ENCODE peak calls at places on chromosomes 5 and 9, in eight cellular contexts. E is heart right ventricle, F is foreskin fibroblast, T is epithelial cell of esophagus, G is hepatocyte, L is astrocyte of the spinal cord, K is astrocyte, V is OCI-LY7. H is an unnamed sample.

GRCh38 chr9:125994066-125994943 is 247.1 kb downstream of the PBX3 start:
- DNase-seq in E (no peak), F (no peak), T (no peak), G (no peak), L (no peak), K (no peak), V (no peak), H (no peak)

GRCh38 chr5:64417390-64417789 is 88.4 kb upstream of the RGS7BP start:
- DNase-seq in E (no peak), F (no peak), T (no peak), G (no peak), L (no peak), K (no peak), V (no peak), H (peak)

GRCh38 chr9:121550569-121551512 is 51.2 kb upstream of the GGTA1 start:
- DNase-seq in E (peak), F (peak), T (peak), G (peak), L (peak), K (no peak), V (peak), H (peak)

GRCh38 chr9:91144782-91145181 is 216.9 kb downstream of the AUH start:
- DNase-seq in E (no peak), F (peak), T (no peak), G (no peak), L (peak), K (peak), V (no peak), H (no peak)

GRCh38 chr9:10875752-10876151 is 262.9 kb upstream of the PTPRD start:
- DNase-seq in E (no peak), F (no peak), T (peak), G (no peak), L (peak), K (no peak), V (no peak), H (peak)

GRCh38 chr9:128788445-128788844 is 1.4 kb downstream of the TBC1D13 start:
- DNase-seq in E (no peak), F (no peak), T (no peak), G (no peak), L (no peak), K (no peak), V (no peak), H (no peak)

GRCh38 chr5:16588434-16589214 is 28.2 kb downstream of the RETREG1 start:
- DNase-seq in E (no peak), F (no peak), T (no peak), G (peak), L (no peak), K (no peak), V (no peak), H (no peak)

GRCh38 chr9:14547245-14548060 is 145.8 kb downstream of the ZDHHC21 start:
- DNase-seq in E (no peak), F (no peak), T (no peak), G (no peak), L (no peak), K (no peak), V (no peak), H (no peak)

GRCh38 chr9:4192450-4192849 is 107.4 kb downstream of the GLIS3 start:
- DNase-seq in E (no peak), F (no peak), T (no peak), G (no peak), L (no peak), K (peak), V (no peak), H (peak)

GRCh38 chr5:123035320-123035949 is 1.1 kb downstream of the PPIC start:
- DNase-seq in E (peak), F (peak), T (peak), G (peak), L (peak), K (peak), V (no peak), H (peak)

GRCh38 chr5:10374032-10374431 is 20.5 kb downstream of the MARCHF6 start:
- DNase-seq in E (no peak), F (no peak), T (no peak), G (no peak), L (no peak), K (peak), V (no peak), H (no peak)

GRCh38 chr5:54547711-54548250 is 30.2 kb downstream of the SNX18 start:
- DNase-seq in E (peak), F (peak), T (peak), G (peak), L (peak), K (peak), V (no peak), H (peak)

GRCh38 chr9:87531370-87532295 is 34.0 kb downstream of the DAPK1 start:
- DNase-seq in E (no peak), F (no peak), T (no peak), G (no peak), L (no peak), K (no peak), V (no peak), H (no peak)

GRCh38 chr5:181133083-181133482 is 2.1 kb upstream of the OR2V1 start:
- DNase-seq in E (no peak), F (no peak), T (no peak), G (no peak), L (no peak), K (no peak), V (no peak), H (no peak)

GRCh38 chr9:14349141-14349817 is 35.3 kb upstream of the NFIB start:
- DNase-seq in E (peak), F (no peak), T (no peak), G (no peak), L (peak), K (no peak), V (no peak), H (no peak)

GRCh38 chr5:175022286-175022685 is 297.9 kb downstream of the MSX2 start:
- DNase-seq in E (no peak), F (no peak), T (no peak), G (no peak), L (no peak), K (no peak), V (no peak), H (no peak)

GRCh38 chr5:172747471-172747870 is 23.5 kb downstream of the DUSP1 start:
- DNase-seq in E (no peak), F (no peak), T (peak), G (no peak), L (no peak), K (no peak), V (no peak), H (no peak)

GRCh38 chr5:172745406-172745805 is 25.6 kb downstream of the DUSP1 start:
- DNase-seq in E (no peak), F (no peak), T (no peak), G (no peak), L (no peak), K (no peak), V (no peak), H (no peak)

GRCh38 chr5:172744106-172745104 is 26.6 kb downstream of the DUSP1 start:
- DNase-seq in E (no peak), F (no peak), T (peak), G (no peak), L (no peak), K (no peak), V (no peak), H (peak)

GRCh38 chr5:172746725-172747124 is 24.3 kb downstream of the DUSP1 start:
- DNase-seq in E (no peak), F (no peak), T (no peak), G (no peak), L (no peak), K (no peak), V (no peak), H (no peak)

DNA sequence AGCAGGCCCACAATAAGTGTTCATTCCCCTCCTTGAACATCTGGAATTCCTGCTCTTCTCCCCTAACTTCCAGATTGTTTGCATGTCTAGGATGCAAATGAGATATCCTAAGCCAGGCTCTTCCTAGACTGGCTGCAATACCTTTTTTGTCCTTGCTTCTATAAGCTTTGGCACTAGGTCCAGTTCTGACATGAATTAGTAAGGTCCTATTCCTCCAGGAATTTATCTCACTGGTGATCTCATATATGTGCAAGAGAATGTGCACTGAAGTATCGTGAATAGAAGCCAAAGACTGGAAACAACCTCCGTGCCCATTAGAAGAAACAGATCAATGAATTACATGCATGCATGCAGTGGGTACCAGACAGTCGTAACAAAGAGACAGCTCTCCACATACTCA is 25.2 kb downstream of the DUSP1 start:
- DNase-seq in E (no peak), F (no peak), T (peak), G (no peak), L (no peak), K (no peak), V (no peak), H (peak)
- TF ChIP-seq CTCF in E (no peak), F (no peak), T (no peak), G (no peak), L (no peak), K (no peak), V (no peak), H (no peak)

GRCh38 chr5:33855396-33855795 is 36.4 kb downstream of the ADAMTS12 start:
- DNase-seq in E (no peak), F (no peak), T (no peak), G (no peak), L (no peak), K (no peak), V (no peak), H (no peak)
- TF ChIP-seq CTCF in E (no peak), F (no peak), T (no peak), G (no peak), L (no peak), K (no peak), V (no peak), H (no peak)

GRCh38 chr5:170206958-170207357 is 25.8 kb upstream of the C5orf58 start:
- DNase-seq in E (no peak), F (no peak), T (no peak), G (no peak), L (no peak), K (no peak), V (no peak), H (no peak)

GRCh38 chr5:170216262-170216864 is 16.4 kb upstream of the C5orf58 start:
- DNase-seq in E (peak), F (peak), T (peak), G (peak), L (peak), K (peak), V (peak), H (peak)

GRCh38 chr5:170211575-170212334 is 21.0 kb upstream of the C5orf58 start:
- DNase-seq in E (no peak), F (no peak), T (peak), G (no peak), L (no peak), K (no peak), V (no peak), H (peak)
- TF ChIP-seq CTCF in E (no peak), F (no peak), T (no peak), G (no peak), L (no peak), K (no peak), V (no peak), H (no peak)

DNA sequence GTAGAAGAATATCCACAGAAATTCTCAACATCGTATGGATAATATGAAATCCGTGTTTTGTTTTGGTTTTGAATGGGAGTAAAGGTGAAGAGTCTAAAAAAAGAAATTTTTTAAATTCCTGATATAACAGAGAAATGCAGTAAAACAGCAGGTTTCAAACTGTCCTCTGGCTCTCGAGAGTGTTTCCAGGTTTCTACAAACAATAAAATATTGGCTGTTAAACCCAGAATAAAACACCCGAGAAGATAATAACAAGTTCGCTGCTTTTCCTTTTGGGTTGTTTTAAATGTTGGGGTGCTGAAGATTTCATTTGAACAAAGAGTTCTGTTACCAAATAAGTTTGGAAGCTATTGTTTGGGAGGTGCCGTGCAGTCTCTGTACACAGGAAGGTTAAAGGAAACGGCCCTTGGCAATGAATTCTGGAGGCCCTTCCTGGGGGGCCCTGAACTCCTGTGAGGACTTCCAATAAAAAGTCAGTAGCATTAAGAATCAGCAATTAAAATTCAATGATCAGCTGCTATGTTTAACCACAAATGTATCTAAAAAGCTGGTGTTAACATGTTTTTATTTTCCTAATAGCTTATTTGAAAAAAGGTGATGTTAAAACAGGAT is 215.8 kb downstream of the TSSK1B start:
- DNase-seq in E (peak), F (no peak), T (no peak), G (no peak), L (no peak), K (no peak), V (no peak), H (no peak)
- TF ChIP-seq CTCF in E (no peak), F (no peak), T (no peak), G (no peak), L (no peak), K (no peak), V (no peak), H (no peak)

GRCh38 chr5:37838152-37838932 is 1.5 kb downstream of the GDNF start:
- DNase-seq in E (no peak), F (peak), T (no peak), G (peak), L (peak), K (no peak), V (no peak), H (no peak)
- TF ChIP-seq CTCF in E (peak), F (peak), T (peak), G (no peak), L (no peak), K (peak), V (no peak), H (peak)

H was measured in bronchial epithelial cell.